ENCODE peak calls at places on chromosomes 6 and 20, in five cellular contexts. One of them, this sample, is unnamed. For H3K4me1, the result is how much of the 10 kb centered on the place peaks cover.

GRCh38 chr20:20130399-20130798 is 78.1 kb downstream of the CFAP61 start:
- DNase-seq in OCI-LY7: peak
- DNase-seq in stomach: no peak
- DNase-seq in mucosa of descending colon: no peak
- DNase-seq in Peyer's patch: no peak
- DNase-seq in this sample: no peak

GRCh38 chr6:147528511-147529145 is 20.1 kb downstream of the SAMD5 start:
- DNase-seq in OCI-LY7: no peak
- DNase-seq in Peyer's patch: no peak
- DNase-seq in stomach: no peak
- DNase-seq in mucosa of descending colon: no peak
- DNase-seq in this sample: no peak

GRCh38 chr6:2480267-2480966 is 235.0 kb upstream of the GMDS start:
- DNase-seq in stomach: no peak
- DNase-seq in mucosa of descending colon: no peak
- DNase-seq in OCI-LY7: no peak
- DNase-seq in Peyer's patch: no peak
- DNase-seq in this sample: no peak

GRCh38 chr6:142387997-142388815 is 86.4 kb downstream of the ADGRG6 start:
- DNase-seq in Peyer's patch: no peak
- DNase-seq in mucosa of descending colon: no peak
- DNase-seq in OCI-LY7: peak
- DNase-seq in stomach: no peak
- DNase-seq in this sample: no peak

GRCh38 chr6:137099689-137100398 is 55.1 kb upstream of the IL20RA start:
- DNase-seq in mucosa of descending colon: no peak
- DNase-seq in stomach: no peak
- DNase-seq in Peyer's patch: no peak
- DNase-seq in OCI-LY7: peak
- DNase-seq in this sample: no peak

GRCh38 chr6:124823240-124824105 is 138.8 kb upstream of the RNF217 start:
- DNase-seq in stomach: no peak
- DNase-seq in Peyer's patch: no peak
- DNase-seq in mucosa of descending colon: no peak
- DNase-seq in OCI-LY7: no peak
- DNase-seq in this sample: no peak

GRCh38 chr6:17904491-17905120 is 82.8 kb downstream of the KIF13A start:
- DNase-seq in Peyer's patch: no peak
- DNase-seq in stomach: no peak
- DNase-seq in OCI-LY7: no peak
- DNase-seq in mucosa of descending colon: no peak
- DNase-seq in this sample: no peak

GRCh38 chr20:58621906-58622548 is 29.1 kb upstream of the STX16 start:
- DNase-seq in mucosa of descending colon: no peak
- DNase-seq in OCI-LY7: no peak
- DNase-seq in stomach: no peak
- DNase-seq in Peyer's patch: no peak
- DNase-seq in this sample: no peak

GRCh38 chr6:97288188-97288587 is 5.2 kb upstream of the MMS22L start:
- DNase-seq in Peyer's patch: no peak
- DNase-seq in OCI-LY7: no peak
- DNase-seq in stomach: no peak
- DNase-seq in mucosa of descending colon: no peak
- DNase-seq in this sample: no peak

GRCh38 chr20:3045042-3045815 is 623 bp upstream of the MRPS26 start:
- DNase-seq in stomach: peak
- DNase-seq in mucosa of descending colon: no peak
- DNase-seq in OCI-LY7: no peak
- DNase-seq in Peyer's patch: peak
- DNase-seq in this sample: peak

GRCh38 chr6:107333491-107333890 is 125.9 kb downstream of the PDSS2 start:
- DNase-seq in mucosa of descending colon: no peak
- DNase-seq in OCI-LY7: no peak
- DNase-seq in stomach: no peak
- DNase-seq in Peyer's patch: no peak
- DNase-seq in this sample: no peak

GRCh38 chr20:1301031-1301529 is 27.9 kb downstream of the SDCBP2 start:
- DNase-seq in mucosa of descending colon: no peak
- DNase-seq in Peyer's patch: no peak
- DNase-seq in stomach: no peak
- DNase-seq in OCI-LY7: no peak
- DNase-seq in this sample: no peak

GRCh38 chr6:129253731-129254130 is 370.8 kb downstream of the LAMA2 start:
- DNase-seq in mucosa of descending colon: no peak
- DNase-seq in stomach: no peak
- DNase-seq in Peyer's patch: no peak
- DNase-seq in OCI-LY7: no peak
- DNase-seq in this sample: no peak

GRCh38 chr20:39103732-39104131 is 141.6 kb downstream of the DHX35 start:
- DNase-seq in mucosa of descending colon: no peak
- DNase-seq in Peyer's patch: no peak
- DNase-seq in stomach: no peak
- DNase-seq in OCI-LY7: no peak
- DNase-seq in this sample: no peak

GRCh38 chr20:48923149-48923718 is 1.7 kb downstream of the ARFGEF2 start:
- DNase-seq in mucosa of descending colon: no peak
- DNase-seq in stomach: no peak
- DNase-seq in OCI-LY7: no peak
- DNase-seq in Peyer's patch: no peak
- DNase-seq in this sample: no peak

GRCh38 chr20:50146214-50146613 is 7.3 kb downstream of the PEDS1 start:
- DNase-seq in stomach: no peak
- DNase-seq in Peyer's patch: no peak
- DNase-seq in OCI-LY7: no peak
- DNase-seq in mucosa of descending colon: no peak
- DNase-seq in this sample: no peak

GRCh38 chr6:154301086-154301625 is 55.4 kb downstream of the IPCEF1 start:
- DNase-seq in stomach: no peak
- DNase-seq in mucosa of descending colon: no peak
- DNase-seq in Peyer's patch: no peak
- DNase-seq in OCI-LY7: no peak
- DNase-seq in this sample: no peak

GRCh38 chr6:152273002-152273401 is 364.2 kb downstream of the SYNE1 start:
- DNase-seq in Peyer's patch: no peak
- DNase-seq in stomach: no peak
- DNase-seq in OCI-LY7: no peak
- DNase-seq in mucosa of descending colon: no peak
- DNase-seq in this sample: no peak

GRCh38 chr6:4368649-4369048 is 233.3 kb upstream of the ECI2 start:
- DNase-seq in stomach: no peak
- DNase-seq in mucosa of descending colon: no peak
- DNase-seq in OCI-LY7: no peak
- DNase-seq in Peyer's patch: no peak
- DNase-seq in this sample: no peak

GRCh38 chr6:73694711-73695411 is 1.1 kb upstream of the CD109 start:
- DNase-seq in Peyer's patch: no peak
- DNase-seq in mucosa of descending colon: no peak
- DNase-seq in OCI-LY7: no peak
- DNase-seq in stomach: no peak
- DNase-seq in this sample: no peak

GRCh38 chr6:129675669-129676472 is 34.1 kb downstream of the ARHGAP18 start:
- DNase-seq in stomach: no peak
- DNase-seq in mucosa of descending colon: no peak
- DNase-seq in Peyer's patch: no peak
- DNase-seq in OCI-LY7: no peak
- DNase-seq in this sample: no peak

GRCh38 chr6:149942461-149942829 is 631 bp downstream of the ULBP2 start:
- DNase-seq in stomach: no peak
- DNase-seq in OCI-LY7: no peak
- DNase-seq in mucosa of descending colon: no peak
- DNase-seq in Peyer's patch: no peak
- DNase-seq in this sample: no peak

GRCh38 chr6:159943101-159943632 is 25.7 kb upstream of the IGF2R start:
- DNase-seq in Peyer's patch: no peak
- DNase-seq in mucosa of descending colon: no peak
- DNase-seq in OCI-LY7: no peak
- DNase-seq in stomach: no peak
- DNase-seq in this sample: no peak

GRCh38 chr20:60447703-60448102 is 489.5 kb downstream of the CDH26 start:
- DNase-seq in mucosa of descending colon: no peak
- DNase-seq in OCI-LY7: no peak
- DNase-seq in stomach: no peak
- DNase-seq in Peyer's patch: no peak
- DNase-seq in this sample: no peak

GRCh38 chr20:57748601-57749130 is 38.9 kb upstream of the PMEPA1 start:
- DNase-seq in mucosa of descending colon: peak
- DNase-seq in Peyer's patch: peak
- DNase-seq in OCI-LY7: no peak
- DNase-seq in stomach: peak
- DNase-seq in this sample: peak

GRCh38 chr6:139483082-139483481 is 108.6 kb upstream of the CITED2 start:
- DNase-seq in Peyer's patch: no peak
- DNase-seq in mucosa of descending colon: no peak
- DNase-seq in OCI-LY7: no peak
- DNase-seq in stomach: no peak
- DNase-seq in this sample: no peak

GRCh38 chr6:109178921-109179320 is 83.6 kb downstream of the CEP57L1 start:
- DNase-seq in stomach: no peak
- DNase-seq in mucosa of descending colon: no peak
- DNase-seq in Peyer's patch: no peak
- DNase-seq in OCI-LY7: no peak
- DNase-seq in this sample: no peak

GRCh38 chr6:40036186-40036585 is 101.9 kb upstream of the MOCS1 start:
- DNase-seq in OCI-LY7: no peak
- DNase-seq in stomach: no peak
- DNase-seq in Peyer's patch: no peak
- DNase-seq in mucosa of descending colon: no peak
- DNase-seq in this sample: no peak

GRCh38 chr6:32968093-32968769 is at the start of gene BRD2:
- DNase-seq in mucosa of descending colon: peak
- DNase-seq in Peyer's patch: peak
- DNase-seq in OCI-LY7: peak
- DNase-seq in stomach: peak
- DNase-seq in this sample: peak

GRCh38 chr20:23245553-23246128 is 105.0 kb upstream of the NXT1 start:
- DNase-seq in mucosa of descending colon: peak
- DNase-seq in Peyer's patch: peak
- DNase-seq in OCI-LY7: peak
- DNase-seq in stomach: peak
- DNase-seq in this sample: peak

GRCh38 chr6:52340603-52340880 is 21.4 kb upstream of the PAQR8 start:
- DNase-seq in mucosa of descending colon: no peak
- DNase-seq in OCI-LY7: no peak
- DNase-seq in stomach: no peak
- DNase-seq in Peyer's patch: no peak
- DNase-seq in this sample: no peak

GRCh38 chr6:39085129-39085528 is 29.9 kb downstream of the SAYSD1 start:
- DNase-seq in Peyer's patch: no peak
- DNase-seq in OCI-LY7: no peak
- DNase-seq in stomach: no peak
- DNase-seq in mucosa of descending colon: no peak
- DNase-seq in this sample: no peak

GRCh38 chr20:38790210-38791053 is 15.1 kb upstream of the PPP1R16B start:
- DNase-seq in Peyer's patch: no peak
- DNase-seq in mucosa of descending colon: no peak
- DNase-seq in OCI-LY7: peak
- DNase-seq in stomach: no peak
- DNase-seq in this sample: no peak

GRCh38 chr6:12383448-12383847 is 93.3 kb downstream of the EDN1 start:
- DNase-seq in OCI-LY7: no peak
- DNase-seq in Peyer's patch: no peak
- DNase-seq in mucosa of descending colon: no peak
- DNase-seq in stomach: no peak
- DNase-seq in this sample: no peak

GRCh38 chr6:47016236-47016635 is 25.9 kb downstream of the ADGRF1 start:
- DNase-seq in stomach: no peak
- DNase-seq in mucosa of descending colon: no peak
- DNase-seq in OCI-LY7: no peak
- DNase-seq in Peyer's patch: no peak
- DNase-seq in this sample: no peak

GRCh38 chr6:79634491-79634890 is 3.4 kb downstream of the SH3BGRL2 start:
- DNase-seq in mucosa of descending colon: no peak
- DNase-seq in OCI-LY7: no peak
- DNase-seq in stomach: no peak
- DNase-seq in Peyer's patch: no peak
- DNase-seq in this sample: no peak

GRCh38 chr6:15430947-15431405 is 185.1 kb downstream of the JARID2 start:
- DNase-seq in stomach: no peak
- DNase-seq in Peyer's patch: no peak
- DNase-seq in OCI-LY7: no peak
- DNase-seq in mucosa of descending colon: no peak
- DNase-seq in this sample: no peak
- H3K4me1 ChIP-seq in stomach: half or more
- H3K4me1 ChIP-seq in Peyer's patch: under half
- H3K4me1 ChIP-seq in OCI-LY7: under half
- H3K4me1 ChIP-seq in mucosa of descending colon: under half
- H3K4me1 ChIP-seq in this sample: under half

GRCh38 chr6:37653933-37654565 is 43.6 kb downstream of the MDGA1 start:
- DNase-seq in stomach: peak
- DNase-seq in mucosa of descending colon: peak
- DNase-seq in OCI-LY7: peak
- DNase-seq in Peyer's patch: peak
- DNase-seq in this sample: no peak
- TF ChIP-seq CTCF in stomach: peak
- TF ChIP-seq CTCF in mucosa of descending colon: no peak
- TF ChIP-seq CTCF in OCI-LY7: peak
- TF ChIP-seq CTCF in Peyer's patch: peak
- TF ChIP-seq CTCF in this sample: peak

DNA sequence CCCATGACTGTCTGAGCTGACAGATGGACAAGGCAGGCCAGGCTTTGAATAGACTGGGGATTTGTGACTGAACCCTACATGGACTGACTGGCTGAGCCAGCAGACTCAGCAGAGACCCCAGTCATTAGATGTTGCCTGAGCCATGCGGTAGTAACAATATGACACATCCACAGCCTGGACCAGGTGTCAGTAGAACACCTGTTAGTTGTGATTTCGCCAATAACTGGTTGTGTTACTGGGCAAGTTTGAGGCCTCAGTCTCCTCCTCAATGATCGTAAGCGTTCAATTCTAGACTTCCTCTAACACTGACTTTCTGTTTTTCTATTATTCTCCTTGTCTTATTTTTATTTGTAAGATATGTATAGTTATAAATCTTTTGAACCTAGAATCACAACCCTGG is 311.9 kb upstream of the MAP3K7 start:
- DNase-seq in mucosa of descending colon: no peak
- DNase-seq in stomach: no peak
- DNase-seq in OCI-LY7: no peak
- DNase-seq in Peyer's patch: no peak
- DNase-seq in this sample: no peak
- H3K4me3 ChIP-seq in mucosa of descending colon: no peak
- H3K4me3 ChIP-seq in stomach: no peak
- H3K4me3 ChIP-seq in OCI-LY7: no peak
- H3K4me3 ChIP-seq in Peyer's patch: no peak
- H3K4me3 ChIP-seq in this sample: no peak

GRCh38 chr20:31839782-31840487 is 5.5 kb downstream of the FOXS1 start:
- DNase-seq in OCI-LY7: no peak
- DNase-seq in stomach: no peak
- DNase-seq in mucosa of descending colon: no peak
- DNase-seq in Peyer's patch: no peak
- DNase-seq in this sample: no peak
- H3K4me1 ChIP-seq in OCI-LY7: under half
- H3K4me1 ChIP-seq in stomach: half or more
- H3K4me1 ChIP-seq in mucosa of descending colon: under half
- H3K4me1 ChIP-seq in Peyer's patch: under half
- H3K4me1 ChIP-seq in this sample: under half

GRCh38 chr6:43427406-43428111 is at the start of gene ABCC10:
- DNase-seq in stomach: peak
- DNase-seq in mucosa of descending colon: peak
- DNase-seq in Peyer's patch: peak
- DNase-seq in OCI-LY7: peak
- DNase-seq in this sample: peak
- TF ChIP-seq CTCF in stomach: peak
- TF ChIP-seq CTCF in mucosa of descending colon: peak
- TF ChIP-seq CTCF in Peyer's patch: peak
- TF ChIP-seq CTCF in OCI-LY7: peak
- TF ChIP-seq CTCF in this sample: no peak

This sample was measured in pancreas.